ENCODE peak calls at places on chromosomes 2 and 18, in six cellular contexts. K is cardiac fibroblast, R is astrocyte, Z is fibroblast of mammary gland, Q is GM23338, B is adrenal gland. D is an unnamed sample.

GRCh38 chr2:138124521-138124920 is 160.2 kb downstream of the HNMT start:
- DNase-seq in K (no peak), R (no peak), Z (peak; percentile 14), Q (no peak), B (no peak), D (no peak)

GRCh38 chr2:135791418-135792190 is 45.4 kb downstream of the LCT start:
- DNase-seq in K (peak; percentile 42), R (peak; percentile 64), Z (peak; percentile 26), Q (no peak), B (no peak), D (no peak)

GRCh38 chr2:68365087-68365486 is at the start of gene PLEK:
- DNase-seq in K (no peak), R (no peak), Z (no peak), Q (no peak), B (peak; percentile 49), D (peak; percentile 47)

GRCh38 chr2:117686699-117687098 is 127.8 kb upstream of the DDX18 start:
- DNase-seq in K (no peak), R (no peak), Z (no peak), Q (no peak), B (no peak), D (no peak)

GRCh38 chr2:127588241-127588640 is 52.8 kb downstream of the MYO7B start:
- DNase-seq in K (no peak), R (no peak), Z (no peak), Q (no peak), B (no peak), D (no peak)

GRCh38 chr2:168243061-168243460 is 4.3 kb downstream of the STK39 start:
- DNase-seq in K (no peak), R (no peak), Z (no peak), Q (no peak), B (no peak), D (no peak)

GRCh38 chr2:135797497-135798274 is 39.3 kb downstream of the LCT start:
- DNase-seq in K (peak; percentile 84), R (peak; percentile 43), Z (peak; percentile 83), Q (peak; percentile 91), B (peak; percentile 78), D (peak; percentile 89)

GRCh38 chr2:42047488-42048317 is at the start of gene PKDCC:
- DNase-seq in K (peak; percentile 72), R (peak; percentile 61), Z (peak; percentile 63), Q (peak; percentile 86), B (peak; percentile 74), D (peak; percentile 80)

GRCh38 chr2:12507295-12507694 is 209.4 kb upstream of the TRIB2 start:
- DNase-seq in K (peak; percentile 58), R (peak; percentile 71), Z (peak; percentile 90), Q (no peak), B (peak; percentile 72), D (no peak)

GRCh38 chr2:145137211-145137610 is 617.3 kb upstream of the ZEB2 start:
- DNase-seq in K (no peak), R (no peak), Z (no peak), Q (no peak), B (no peak), D (no peak)

GRCh38 chr2:68465081-68465916 is 1.8 kb downstream of the FBXO48 start:
- DNase-seq in K (peak; percentile 44), R (no peak), Z (peak; percentile 63), Q (no peak), B (no peak), D (no peak)

GRCh38 chr18:6660334-6660733 is 69.2 kb upstream of the ARHGAP28 start:
- DNase-seq in K (no peak), R (no peak), Z (peak; percentile 65), Q (no peak), B (no peak), D (peak; percentile 39)

GRCh38 chr18:73812423-73812822 is 335.2 kb downstream of the FBXO15 start:
- DNase-seq in K (no peak), R (no peak), Z (no peak), Q (no peak), B (no peak), D (peak; percentile 29)

GRCh38 chr18:26304511-26304910 is 78.3 kb downstream of the TAF4B start:
- DNase-seq in K (no peak), R (no peak), Z (no peak), Q (no peak), B (no peak), D (no peak)

GRCh38 chr18:48319796-48320638 is 89.2 kb downstream of the ZBTB7C start:
- DNase-seq in K (peak; percentile 15), R (peak; percentile 57), Z (peak; percentile 16), Q (no peak), B (no peak), D (no peak)

GRCh38 chr2:53131416-53131815 is 636.2 kb upstream of the CHAC2 start:
- DNase-seq in K (peak; percentile 78), R (peak; percentile 78), Z (peak; percentile 61), Q (peak; percentile 17), B (no peak), D (no peak)

GRCh38 chr2:149732001-149732685 is 144.6 kb upstream of the MMADHC start:
- DNase-seq in K (peak; percentile 79), R (peak; percentile 56), Z (peak; percentile 91), Q (no peak), B (no peak), D (no peak)

GRCh38 chr18:35642802-35643201 is 61.3 kb downstream of the GALNT1 start:
- DNase-seq in K (peak; percentile 19), R (no peak), Z (peak; percentile 34), Q (no peak), B (no peak), D (no peak)

GRCh38 chr18:78724214-78724834 is 255.3 kb upstream of the SALL3 start:
- DNase-seq in K (no peak), R (no peak), Z (no peak), Q (no peak), B (no peak), D (no peak)

GRCh38 chr18:78722391-78722790 is 257.2 kb upstream of the SALL3 start:
- DNase-seq in K (no peak), R (no peak), Z (no peak), Q (no peak), B (no peak), D (no peak)

GRCh38 chr18:78721281-78721949 is 258.2 kb upstream of the SALL3 start:
- DNase-seq in K (no peak), R (no peak), Z (no peak), Q (peak; percentile 21), B (no peak), D (no peak)

GRCh38 chr18:78721986-78722385 is 257.6 kb upstream of the SALL3 start:
- DNase-seq in K (no peak), R (no peak), Z (no peak), Q (peak; percentile 30), B (no peak), D (no peak)

DNA sequence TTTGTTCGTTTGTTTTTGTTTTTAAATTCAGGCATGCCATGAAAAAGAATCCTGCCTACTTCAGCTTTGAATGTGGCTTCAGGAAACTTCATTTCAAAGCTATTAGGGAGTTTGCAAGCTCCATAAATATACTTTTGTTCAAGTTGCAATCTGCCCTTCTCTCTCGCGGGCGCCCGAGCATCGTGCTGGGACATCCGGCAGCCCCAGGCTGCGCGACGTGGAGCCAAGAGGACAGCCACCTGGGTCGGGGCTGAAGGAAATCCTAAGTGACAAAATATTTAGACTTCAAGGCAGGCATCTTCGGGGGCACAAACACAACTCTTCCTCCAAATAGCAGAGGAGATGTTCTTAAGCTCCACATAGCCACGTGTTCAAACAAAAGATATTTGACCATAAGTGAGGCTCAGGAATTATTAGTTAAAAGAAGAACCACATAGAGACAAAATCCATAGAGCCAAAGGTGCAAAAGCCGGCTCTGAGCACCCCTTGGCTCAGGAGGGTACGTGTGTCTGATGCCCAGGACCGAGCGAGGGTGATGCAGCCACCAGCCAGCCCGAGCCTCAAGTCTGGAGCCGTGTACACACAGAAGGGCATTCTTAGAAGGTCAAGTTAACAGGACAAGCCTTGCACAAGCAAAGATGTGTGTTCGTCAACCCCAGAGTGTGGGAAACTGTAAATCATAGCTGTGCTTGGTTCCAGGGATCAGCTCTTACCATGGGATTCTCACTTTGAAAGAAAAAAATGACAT is 256.5 kb upstream of the SALL3 start:
- DNase-seq in K (no peak), R (no peak), Z (no peak), Q (no peak), B (no peak), D (no peak)
- TF ChIP-seq CTCF in K (no peak), R (no peak), Z (no peak), Q (no peak), B (no peak), D (no peak)

GRCh38 chr2:159713691-159714585 is 1.6 kb downstream of the MARCHF7 start:
- DNase-seq in K (peak; percentile 79), R (peak; percentile 71), Z (peak; percentile 83), Q (no peak), B (no peak), D (no peak)
- TF ChIP-seq CTCF in K (no peak), R (no peak), Z (peak; percentile 10), Q (no peak), B (no peak), D (no peak)

DNA sequence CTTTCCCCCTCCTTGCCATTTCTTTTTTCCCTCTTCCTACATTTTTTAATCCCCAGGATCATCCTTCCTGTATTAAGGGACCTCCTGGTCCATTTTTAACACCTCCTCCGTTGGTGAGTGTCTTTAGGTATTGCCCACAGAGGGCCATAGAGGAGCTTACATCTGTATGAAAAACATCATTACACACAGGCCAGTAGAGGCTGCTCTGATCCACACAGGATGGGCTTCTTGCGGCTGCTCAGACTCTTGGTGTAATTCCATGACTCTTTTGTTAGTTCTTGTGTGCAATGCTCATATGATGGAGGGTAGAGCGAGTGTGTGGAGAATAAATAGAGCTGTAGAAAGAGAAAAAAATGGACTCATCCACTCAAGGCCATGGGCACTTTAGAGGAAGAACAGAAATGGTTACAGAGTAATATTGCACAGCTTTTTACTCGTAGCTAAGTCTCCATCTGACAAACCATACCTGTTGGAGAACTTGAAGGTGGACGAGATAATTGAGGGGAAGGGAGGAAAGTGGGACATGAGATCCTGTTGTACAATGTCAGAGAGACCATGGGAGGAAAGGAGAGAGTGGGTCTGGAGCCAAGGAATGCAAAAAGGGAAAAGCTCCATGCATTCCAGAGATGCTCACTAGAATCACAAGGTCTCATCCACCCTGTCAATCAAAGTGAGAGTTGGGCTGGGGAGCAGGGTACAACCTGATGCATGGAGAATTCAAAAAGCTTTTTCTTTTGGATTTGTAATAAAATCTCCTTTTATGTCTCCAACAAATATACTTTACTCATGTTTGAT is 129.7 kb upstream of the TNP1 start:
- DNase-seq in K (peak; percentile 29), R (peak; percentile 30), Z (peak; percentile 11), Q (no peak), B (no peak), D (no peak)
- TF ChIP-seq CTCF in K (peak; percentile 23), R (no peak), Z (no peak), Q (no peak), B (no peak), D (no peak)

DNA sequence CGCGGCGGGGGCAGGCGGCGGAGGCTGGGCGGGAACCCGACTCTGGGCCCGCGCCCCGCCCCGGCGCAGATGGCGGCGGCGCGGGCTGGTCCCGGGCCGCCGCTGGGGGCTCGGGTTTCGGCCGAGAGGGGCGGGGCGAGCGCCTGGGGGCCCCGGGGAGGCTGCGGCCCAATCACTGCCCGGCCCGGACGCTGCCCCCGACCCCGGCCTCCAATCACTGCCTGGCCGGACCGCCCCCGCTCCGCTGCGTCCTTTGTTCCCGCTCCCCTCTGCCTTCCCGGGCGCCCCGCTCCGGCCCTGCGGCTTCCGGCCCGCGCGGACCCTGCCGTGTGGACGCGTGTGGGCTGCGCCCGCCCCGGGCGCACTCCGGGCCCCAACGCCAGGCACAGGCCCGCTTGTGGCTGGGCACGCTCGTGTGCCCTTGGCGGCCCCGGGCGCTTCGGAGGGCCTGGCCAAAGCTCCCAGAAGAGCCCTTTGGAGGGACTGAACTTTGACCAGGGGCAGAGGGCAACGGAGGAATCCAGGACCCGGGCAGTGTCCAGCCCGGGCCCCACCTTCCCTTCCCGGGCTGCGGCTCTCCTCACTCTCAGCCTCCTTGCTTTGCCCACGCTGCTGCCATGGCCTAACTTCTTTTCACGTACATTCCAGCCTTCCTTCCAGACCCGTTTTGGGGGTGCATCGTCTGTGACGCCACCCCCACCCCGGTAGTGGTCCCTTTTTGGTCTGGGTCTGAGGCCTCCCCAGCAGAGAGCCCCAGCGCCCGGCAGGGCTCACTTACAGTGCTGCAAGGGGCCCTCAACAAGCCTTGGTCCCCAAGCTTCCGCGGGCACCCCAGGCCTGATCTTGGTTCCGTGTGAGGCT is 27.1 kb upstream of the PTMA start:
- DNase-seq in K (peak; percentile 63), R (peak; percentile 68), Z (peak; percentile 75), Q (peak; percentile 95), B (peak; percentile 85), D (peak; percentile 77)
- TF ChIP-seq CTCF in K (no peak), R (no peak), Z (no peak), Q (no peak), B (no peak), D (no peak)

D was measured in testis.